ENCODE peak calls at places on chromosomes 3 and 15, in eight cellular contexts. E is K562, Z is sigmoid colon, W is transverse colon, X is breast epithelium, U is HCT116, J is H1, N is spleen. S is an unnamed sample.
A peak's percentile ranks its signal among the peaks of the same experiment; 100 is the strongest.

GRCh38 chr3:65963787-65964707 is 74.7 kb downstream of the MAGI1 start:
- DNase-seq in U (peak; percentile 90), W (no peak), Z (no peak), N (no peak), X (no peak), E (no peak), J (no peak), S (no peak)

GRCh38 chr15:63348392-63348791 is 33.3 kb downstream of the CA12 start:
- DNase-seq in X (peak; percentile 79), U (no peak), J (no peak), N (peak; percentile 83), W (peak; percentile 75), Z (peak; percentile 83), E (no peak), S (no peak)

GRCh38 chr15:63374686-63375520 is 6.7 kb downstream of the CA12 start:
- DNase-seq in E (no peak), U (no peak), N (peak; percentile 80), Z (no peak), X (peak; percentile 43), W (no peak), J (no peak), S (peak; percentile 64)

GRCh38 chr3:55579499-55579898 is 92.4 kb upstream of the WNT5A start:
- DNase-seq in Z (peak; percentile 66), X (no peak), E (no peak), J (no peak), W (no peak), N (no peak), U (no peak), S (no peak)

GRCh38 chr15:25947336-25948080 is 84.4 kb upstream of the ATP10A start:
- DNase-seq in W (no peak), Z (no peak), E (peak; percentile 3), X (no peak), N (no peak), J (peak; percentile 53), U (no peak), S (no peak)

GRCh38 chr15:100438570-100438969 is 90.2 kb downstream of the CERS3 start:
- DNase-seq in Z (peak; percentile 79), E (peak; percentile 30), U (no peak), N (peak; percentile 75), W (peak; percentile 41), J (no peak), X (no peak), S (peak; percentile 68)

GRCh38 chr3:73510298-73510697 is 114.4 kb downstream of the PDZRN3 start:
- DNase-seq in Z (no peak), X (no peak), W (no peak), N (no peak), U (no peak), E (no peak), J (no peak), S (no peak)

GRCh38 chr15:89372069-89373033 is 37.7 kb upstream of the POLG start:
- DNase-seq in U (no peak), N (no peak), X (no peak), W (no peak), E (no peak), J (no peak), Z (no peak), S (no peak)

GRCh38 chr3:58198804-58199203 is 12.0 kb downstream of the DNASE1L3 start:
- DNase-seq in N (no peak), U (no peak), E (no peak), X (no peak), Z (no peak), W (no peak), J (no peak), S (no peak)

GRCh38 chr3:158794936-158795518 is 6.8 kb upstream of the MFSD1 start:
- DNase-seq in W (no peak), U (peak; percentile 31), J (no peak), Z (no peak), N (no peak), X (no peak), E (peak; percentile 66), S (peak; percentile 37)

GRCh38 chr15:52021128-52021671 is 2.2 kb downstream of the MAPK6 start:
- DNase-seq in X (peak; percentile 34), N (no peak), E (peak; percentile 90), J (no peak), Z (peak; percentile 75), U (peak; percentile 54), W (peak; percentile 47), S (peak; percentile 81)

GRCh38 chr3:64705946-64706345 is 18.1 kb upstream of the ADAMTS9 start:
- DNase-seq in J (no peak), E (no peak), W (no peak), X (no peak), U (no peak), Z (no peak), N (no peak), S (no peak)
- TF ChIP-seq POLR2AphosphoS5 in J (no peak), E (no peak), W (no peak), X (no peak), U (no peak), Z (no peak), N (no peak), S (no peak)

DNA sequence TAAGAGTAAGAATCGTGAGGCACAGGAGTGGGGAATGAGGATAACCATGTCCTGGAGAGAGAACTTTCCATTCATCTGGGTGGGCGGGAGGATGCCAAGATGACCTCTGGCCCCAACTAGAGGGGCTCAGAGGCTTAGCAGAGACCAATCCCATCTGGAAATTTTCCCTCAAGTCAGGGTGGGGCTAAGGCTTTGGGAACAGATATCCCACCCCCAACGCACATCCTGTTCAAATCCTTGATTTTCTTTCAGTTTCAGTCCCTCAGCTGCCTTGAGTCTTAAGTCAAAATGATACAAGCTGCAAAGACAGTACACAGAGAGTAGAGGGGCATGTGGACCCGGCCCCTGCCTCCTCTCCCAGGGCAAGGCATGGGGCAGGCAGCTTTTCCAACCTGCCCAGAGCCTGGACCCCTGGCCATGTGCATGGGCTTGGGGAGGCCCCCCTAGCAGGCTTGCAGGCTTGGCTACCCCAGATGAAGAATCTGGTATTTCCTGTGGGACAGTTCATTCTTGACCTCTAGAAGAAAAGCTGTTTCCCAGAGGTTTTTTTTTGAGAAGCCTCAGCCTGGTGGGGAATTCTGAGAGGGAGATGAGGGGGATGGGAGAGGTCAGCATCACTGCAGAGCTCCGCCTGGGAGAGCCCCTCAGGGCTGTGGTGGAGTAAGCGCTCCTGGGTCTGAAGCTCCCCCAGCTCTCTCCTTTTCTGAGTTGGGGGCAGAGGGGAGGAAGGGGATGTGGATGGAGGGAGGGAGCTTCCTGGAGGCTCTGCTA is 109.7 kb upstream of the HACD2 start:
- DNase-seq in Z (no peak), E (no peak), X (no peak), W (no peak), U (no peak), J (no peak), N (no peak), S (no peak)
- H3K4me3 ChIP-seq in Z (peak overlapping the region; percentile 68), E (no peak overlapping the region), X (peak overlapping the region; percentile 26), W (no peak overlapping the region), U (no peak overlapping the region), J (no peak overlapping the region), N (peak overlapping the region; percentile 7), S (no peak overlapping the region)

GRCh38 chr3:172138031-172138538 is 98.7 kb downstream of the FNDC3B start:
- DNase-seq in E (no peak), N (no peak), Z (no peak), W (no peak), U (no peak), X (no peak), J (no peak), S (no peak)

GRCh38 chr3:172137287-172138030 is 98.1 kb downstream of the FNDC3B start:
- DNase-seq in U (no peak), Z (no peak), E (no peak), N (no peak), X (no peak), W (no peak), J (no peak), S (no peak)

GRCh38 chr3:172135185-172135584 is 95.8 kb downstream of the FNDC3B start:
- DNase-seq in U (no peak), E (no peak), N (no peak), X (no peak), W (no peak), Z (no peak), J (no peak), S (no peak)

GRCh38 chr3:172134352-172134751 is 95.0 kb downstream of the FNDC3B start:
- DNase-seq in W (no peak), E (no peak), Z (no peak), X (no peak), N (no peak), J (no peak), U (no peak), S (no peak)

DNA sequence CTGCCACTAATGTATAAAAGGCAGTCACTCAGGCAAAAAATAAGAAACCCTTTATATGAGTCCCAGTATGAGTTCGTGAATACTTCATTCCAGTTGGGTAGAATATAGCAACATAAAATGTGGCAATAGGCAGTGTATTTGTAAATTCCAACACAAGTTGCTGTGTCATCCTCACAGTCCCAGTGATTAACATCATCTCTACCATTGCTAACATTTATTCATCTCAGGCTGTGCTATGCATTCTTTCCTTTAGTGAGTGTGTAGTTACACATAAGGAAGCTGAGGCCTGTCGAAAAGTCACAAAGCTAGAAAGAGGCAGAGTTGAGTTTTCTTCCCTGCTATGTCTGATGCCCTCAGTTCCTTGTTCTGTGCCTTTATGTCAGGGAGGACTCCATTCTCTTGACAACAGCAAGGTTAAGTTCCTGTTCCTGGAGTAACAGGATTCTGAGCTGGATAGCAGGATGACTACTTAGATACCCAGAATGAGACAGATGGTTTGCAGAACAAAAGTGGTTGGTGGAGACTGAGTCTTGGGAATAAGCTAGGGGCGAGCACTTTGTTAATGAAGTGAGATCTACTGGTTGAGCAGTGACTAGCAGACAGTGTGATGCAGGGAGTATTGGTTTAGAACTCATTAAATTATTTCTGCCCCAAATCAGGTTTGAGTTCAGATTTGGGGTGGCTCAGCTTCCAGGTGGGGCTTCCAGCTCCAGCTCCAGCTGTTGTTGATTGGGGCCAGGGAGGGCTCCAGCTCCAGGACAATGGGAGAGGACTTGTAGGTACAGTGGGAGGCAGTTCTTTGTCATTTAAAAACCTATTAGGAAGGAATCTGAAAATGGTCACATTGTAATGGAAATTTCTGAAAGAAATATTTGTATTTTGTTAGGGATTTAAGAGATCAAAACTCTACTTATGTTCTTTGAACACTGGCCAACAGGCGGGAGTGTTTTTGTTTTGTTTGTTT is 96.7 kb downstream of the FNDC3B start:
- DNase-seq in N (no peak), W (no peak), J (no peak), U (no peak), E (peak; percentile 22), X (no peak), Z (no peak), S (peak; percentile 68)
- TF ChIP-seq POLR2AphosphoS5 in N (no peak), W (no peak), J (no peak), U (no peak), E (no peak), X (no peak), Z (no peak), S (no peak)

DNA sequence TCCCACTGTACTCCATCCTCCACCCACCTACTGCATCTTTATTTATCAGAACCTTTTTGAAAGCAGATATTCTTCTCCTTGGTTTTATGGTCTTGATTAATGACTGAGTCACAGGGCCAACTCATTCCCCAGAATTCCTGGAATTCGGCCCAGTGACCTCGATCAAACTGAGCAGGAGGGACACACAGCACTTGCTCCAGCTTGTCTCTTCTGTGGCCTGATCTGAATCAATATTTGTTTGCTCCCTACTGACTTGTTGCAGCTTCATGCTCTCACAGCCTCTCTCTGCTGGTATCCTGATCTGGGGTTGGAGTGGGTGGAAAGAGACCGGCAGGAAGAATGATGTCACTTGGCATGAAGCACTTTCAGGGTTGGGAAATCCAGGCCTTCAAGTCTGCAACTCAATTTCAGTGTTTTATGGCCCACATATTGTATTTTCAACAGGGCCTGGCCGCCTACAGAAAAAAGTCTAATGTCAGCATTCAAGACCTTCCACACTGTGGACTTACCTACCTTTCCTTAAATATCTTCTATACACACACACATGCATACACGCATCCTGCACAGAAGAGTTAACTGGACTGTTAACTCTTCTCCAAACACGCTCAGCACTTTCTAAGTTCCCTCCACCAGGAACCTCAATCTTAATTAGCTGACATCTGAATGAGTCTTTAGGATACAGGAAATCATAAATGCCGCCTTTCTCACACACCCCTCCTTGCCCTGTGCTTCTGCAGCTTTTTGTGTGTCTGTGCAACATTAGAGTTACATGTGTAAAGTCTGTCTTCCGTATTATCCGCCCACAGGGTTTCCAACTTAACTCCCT is 4.6 kb downstream of the ANXA2 start:
- DNase-seq in E (peak; percentile 59), X (peak; percentile 84), N (no peak), W (peak; percentile 72), Z (peak; percentile 92), J (no peak), U (peak; percentile 98), S (no peak)
- H3K4me3 ChIP-seq in E (no peak overlapping the region), X (peak overlapping the region; percentile 19), N (no peak overlapping the region), W (no peak overlapping the region), Z (no peak overlapping the region), J (no peak overlapping the region), U (peak overlapping the region; percentile 61), S (no peak overlapping the region)